ENCODE peak calls at places on chromosomes 5 and 9, in five cellular contexts. One of them, this sample, is unnamed.
A peak's percentile ranks its signal among the peaks of the same experiment; 100 is the strongest.

GRCh38 chr9:31304576-31304975 is 1079.9 kb upstream of the ACO1 start:
- DNase-seq in RWPE1: peak; percentile 68
- DNase-seq in activated CD4-positive, alpha-beta T cell treated with anti-CD3 and anti-CD28 coated beads, Interleukin-2, amount 50 U/mL, for 1 hour: no peak
- DNase-seq in BE2C: no peak
- DNase-seq in A549: no peak
- DNase-seq in this sample: peak; percentile 9

GRCh38 chr5:167587768-167588167 is 703.7 kb upstream of the WWC1 start:
- DNase-seq in RWPE1: peak; percentile 63
- DNase-seq in activated CD4-positive, alpha-beta T cell treated with anti-CD3 and anti-CD28 coated beads, Interleukin-2, amount 50 U/mL, for 1 hour: no peak
- DNase-seq in BE2C: peak; percentile 38
- DNase-seq in A549: peak; percentile 40
- DNase-seq in this sample: no peak

GRCh38 chr5:42858709-42859108 is 47.0 kb upstream of the SELENOP start:
- DNase-seq in RWPE1: no peak
- DNase-seq in activated CD4-positive, alpha-beta T cell treated with anti-CD3 and anti-CD28 coated beads, Interleukin-2, amount 50 U/mL, for 1 hour: no peak
- DNase-seq in BE2C: no peak
- DNase-seq in A549: no peak
- DNase-seq in this sample: no peak

GRCh38 chr9:95584176-95584575 is 67.4 kb upstream of the PTCH1 start:
- DNase-seq in RWPE1: no peak
- DNase-seq in activated CD4-positive, alpha-beta T cell treated with anti-CD3 and anti-CD28 coated beads, Interleukin-2, amount 50 U/mL, for 1 hour: no peak
- DNase-seq in BE2C: no peak
- DNase-seq in A549: no peak
- DNase-seq in this sample: no peak

GRCh38 chr9:726005-726404 is 115.5 kb upstream of the DMRT1 start:
- DNase-seq in RWPE1: no peak
- DNase-seq in activated CD4-positive, alpha-beta T cell treated with anti-CD3 and anti-CD28 coated beads, Interleukin-2, amount 50 U/mL, for 1 hour: no peak
- DNase-seq in BE2C: no peak
- DNase-seq in A549: no peak
- DNase-seq in this sample: no peak

GRCh38 chr9:6827370-6827949 is 69.7 kb downstream of the KDM4C start:
- DNase-seq in RWPE1: peak; percentile 25
- DNase-seq in activated CD4-positive, alpha-beta T cell treated with anti-CD3 and anti-CD28 coated beads, Interleukin-2, amount 50 U/mL, for 1 hour: peak; percentile 12
- DNase-seq in BE2C: peak; percentile 51
- DNase-seq in A549: peak; percentile 51
- DNase-seq in this sample: no peak

GRCh38 chr9:22064957-22065356 is 55.9 kb upstream of the CDKN2B start:
- DNase-seq in RWPE1: no peak
- DNase-seq in activated CD4-positive, alpha-beta T cell treated with anti-CD3 and anti-CD28 coated beads, Interleukin-2, amount 50 U/mL, for 1 hour: no peak
- DNase-seq in BE2C: no peak
- DNase-seq in A549: no peak
- DNase-seq in this sample: no peak

GRCh38 chr9:16501726-16502125 is 368.7 kb downstream of the BNC2 start:
- DNase-seq in RWPE1: no peak
- DNase-seq in activated CD4-positive, alpha-beta T cell treated with anti-CD3 and anti-CD28 coated beads, Interleukin-2, amount 50 U/mL, for 1 hour: no peak
- DNase-seq in BE2C: no peak
- DNase-seq in A549: no peak
- DNase-seq in this sample: no peak

GRCh38 chr5:68843600-68844342 is 250.0 kb upstream of the SLC30A5 start:
- DNase-seq in RWPE1: no peak
- DNase-seq in activated CD4-positive, alpha-beta T cell treated with anti-CD3 and anti-CD28 coated beads, Interleukin-2, amount 50 U/mL, for 1 hour: no peak
- DNase-seq in BE2C: no peak
- DNase-seq in A549: no peak
- DNase-seq in this sample: no peak

GRCh38 chr5:14400085-14400484 is 181.5 kb upstream of the OTULINL start:
- DNase-seq in RWPE1: no peak
- DNase-seq in activated CD4-positive, alpha-beta T cell treated with anti-CD3 and anti-CD28 coated beads, Interleukin-2, amount 50 U/mL, for 1 hour: no peak
- DNase-seq in BE2C: peak; percentile 78
- DNase-seq in A549: no peak
- DNase-seq in this sample: peak; percentile 53

GRCh38 chr5:91042856-91043255 is 340.3 kb downstream of the ARRDC3 start:
- DNase-seq in RWPE1: no peak
- DNase-seq in activated CD4-positive, alpha-beta T cell treated with anti-CD3 and anti-CD28 coated beads, Interleukin-2, amount 50 U/mL, for 1 hour: no peak
- DNase-seq in BE2C: no peak
- DNase-seq in A549: no peak
- DNase-seq in this sample: no peak

GRCh38 chr9:21747171-21747570 is 55.3 kb upstream of the MTAP start:
- DNase-seq in RWPE1: peak; percentile 44
- DNase-seq in activated CD4-positive, alpha-beta T cell treated with anti-CD3 and anti-CD28 coated beads, Interleukin-2, amount 50 U/mL, for 1 hour: no peak
- DNase-seq in BE2C: no peak
- DNase-seq in A549: no peak
- DNase-seq in this sample: no peak

GRCh38 chr5:80082731-80083114 is 47.6 kb downstream of the THBS4 start:
- DNase-seq in RWPE1: peak; percentile 80
- DNase-seq in activated CD4-positive, alpha-beta T cell treated with anti-CD3 and anti-CD28 coated beads, Interleukin-2, amount 50 U/mL, for 1 hour: no peak
- DNase-seq in BE2C: peak; percentile 90
- DNase-seq in A549: peak; percentile 77
- DNase-seq in this sample: no peak

GRCh38 chr9:109771084-109771483 is 8.9 kb upstream of the PALM2AKAP2 start:
- DNase-seq in RWPE1: peak; percentile 87
- DNase-seq in activated CD4-positive, alpha-beta T cell treated with anti-CD3 and anti-CD28 coated beads, Interleukin-2, amount 50 U/mL, for 1 hour: no peak
- DNase-seq in BE2C: no peak
- DNase-seq in A549: no peak
- DNase-seq in this sample: peak; percentile 66

GRCh38 chr9:87382902-87383301 is 114.8 kb upstream of the DAPK1 start:
- DNase-seq in RWPE1: peak; percentile 31
- DNase-seq in activated CD4-positive, alpha-beta T cell treated with anti-CD3 and anti-CD28 coated beads, Interleukin-2, amount 50 U/mL, for 1 hour: no peak
- DNase-seq in BE2C: no peak
- DNase-seq in A549: no peak
- DNase-seq in this sample: peak; percentile 37

GRCh38 chr9:68825755-68826500 is 120.9 kb downstream of the PIP5K1B start:
- DNase-seq in RWPE1: no peak
- DNase-seq in activated CD4-positive, alpha-beta T cell treated with anti-CD3 and anti-CD28 coated beads, Interleukin-2, amount 50 U/mL, for 1 hour: no peak
- DNase-seq in BE2C: no peak
- DNase-seq in A549: no peak
- DNase-seq in this sample: no peak

GRCh38 chr9:130471411-130472183 is 26.8 kb downstream of the ASS1 start:
- DNase-seq in RWPE1: no peak
- DNase-seq in activated CD4-positive, alpha-beta T cell treated with anti-CD3 and anti-CD28 coated beads, Interleukin-2, amount 50 U/mL, for 1 hour: no peak
- DNase-seq in BE2C: no peak
- DNase-seq in A549: no peak
- DNase-seq in this sample: no peak

GRCh38 chr5:145841299-145841698 is 6.2 kb upstream of the PRELID2 start:
- DNase-seq in RWPE1: no peak
- DNase-seq in activated CD4-positive, alpha-beta T cell treated with anti-CD3 and anti-CD28 coated beads, Interleukin-2, amount 50 U/mL, for 1 hour: no peak
- DNase-seq in BE2C: no peak
- DNase-seq in A549: no peak
- DNase-seq in this sample: no peak